ENCODE peak calls at places on chromosomes 5 and 9, in seven cellular contexts. A is H1, U is HCT116, W is K562, D is SK-N-SH, E is GM12878, I is HepG2. K is an unnamed sample.

GRCh38 chr9:120383999-120384924 is 195.7 kb downstream of the CDK5RAP2 start:
- DNase-seq in A (no peak), U (no peak), W (no peak), D (peak; percentile 41), E (no peak), I (peak; percentile 93), K (no peak)

GRCh38 chr5:175671013-175671412 is 13.1 kb downstream of the HRH2 start:
- DNase-seq in A (no peak), U (no peak), W (no peak), D (no peak), E (no peak), I (no peak), K (no peak)

GRCh38 chr9:107190031-107190935 is 92.8 kb upstream of the RAD23B start:
- DNase-seq in A (no peak), U (no peak), W (no peak), D (peak; percentile 28), E (no peak), I (peak; percentile 29), K (no peak)

GRCh38 chr5:81717815-81718214 is 33.1 kb downstream of the SSBP2 start:
- DNase-seq in A (no peak), U (no peak), W (no peak), D (no peak), E (no peak), I (no peak), K (no peak)

GRCh38 chr5:141095263-141095641 is 837 bp downstream of the PCDHB2 start:
- DNase-seq in A (no peak), U (no peak), W (no peak), D (no peak), E (no peak), I (no peak), K (no peak)

GRCh38 chr9:83270116-83270515 is 207.2 kb upstream of the RASEF start:
- DNase-seq in A (no peak), U (no peak), W (no peak), D (no peak), E (no peak), I (peak; percentile 10), K (no peak)

GRCh38 chr5:74651710-74652109 is 11.2 kb upstream of the ENC1 start:
- DNase-seq in A (no peak), U (no peak), W (no peak), D (no peak), E (no peak), I (no peak), K (no peak)

GRCh38 chr5:121873409-121873808 is 21.7 kb downstream of the FTMT start:
- DNase-seq in A (no peak), U (no peak), W (no peak), D (no peak), E (no peak), I (no peak), K (no peak)

GRCh38 chr5:1883120-1883924 is 597 bp upstream of the IRX4 start:
- DNase-seq in A (peak; percentile 81), U (no peak), W (peak; percentile 39), D (peak; percentile 71), E (no peak), I (no peak), K (peak; percentile 94)

GRCh38 chr9:12463641-12464040 is 229.5 kb upstream of the TYRP1 start:
- DNase-seq in A (no peak), U (no peak), W (no peak), D (no peak), E (no peak), I (no peak), K (no peak)

GRCh38 chr5:113520899-113521298 is 7.4 kb downstream of the YTHDC2 start:
- DNase-seq in A (no peak), U (no peak), W (no peak), D (no peak), E (no peak), I (no peak), K (no peak)

DNA sequence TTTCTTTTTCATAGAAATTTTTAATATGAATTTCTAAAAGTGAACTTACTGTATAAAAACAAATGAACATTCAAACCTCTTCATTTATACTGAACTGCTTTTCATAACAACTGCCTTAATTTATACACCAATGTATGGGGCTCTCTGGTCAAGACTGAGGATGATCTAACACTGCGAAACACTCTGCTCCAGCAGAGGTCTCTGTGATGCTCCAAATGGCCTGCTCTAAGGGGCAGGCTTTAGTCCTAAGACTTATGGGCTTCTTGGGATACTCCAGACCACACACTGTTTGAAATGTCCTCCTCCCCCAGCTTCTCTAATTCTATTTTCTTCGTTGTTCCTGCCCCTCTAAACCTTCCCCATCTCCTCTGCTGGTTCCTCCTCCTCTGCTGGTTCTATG is 58.5 kb downstream of the LIFR start:
- DNase-seq in A (no peak), U (peak; percentile 12), W (no peak), D (no peak), E (no peak), I (peak; percentile 27), K (peak; percentile 49)
- TF ChIP-seq JUND in A (no peak), U (no peak), W (no peak), D (no peak), E (no peak), I (no peak), K (no peak)

DNA sequence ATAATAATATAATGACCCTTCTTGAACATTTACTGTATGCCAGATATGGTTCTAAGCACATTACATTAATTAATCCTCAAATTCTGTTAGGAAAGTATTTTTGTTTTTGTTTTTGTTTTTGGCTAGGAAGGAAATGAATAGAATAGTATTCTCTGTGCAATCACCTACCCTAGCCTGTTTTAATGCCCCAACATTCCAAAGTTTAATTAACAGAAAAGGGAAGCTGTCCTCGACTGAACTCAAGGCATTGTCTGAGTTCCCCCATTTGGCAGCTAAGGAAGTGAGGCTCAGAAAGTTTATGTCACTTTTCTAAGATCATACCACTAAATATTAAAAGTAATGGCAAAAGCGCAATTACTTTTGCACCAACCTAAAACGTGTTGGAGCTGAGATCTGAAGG is 59.8 kb downstream of the FGF1 start:
- DNase-seq in A (no peak), U (no peak), W (no peak), D (no peak), E (no peak), I (no peak), K (no peak)
- TF ChIP-seq JUND in A (no peak), U (no peak), W (no peak), D (no peak), E (no peak), I (no peak), K (no peak)

GRCh38 chr5:107594253-107595045 is 76.3 kb downstream of the EFNA5 start:
- DNase-seq in A (no peak), U (no peak), W (no peak), D (no peak), E (no peak), I (no peak), K (no peak)

GRCh38 chr5:107597803-107598202 is 72.9 kb downstream of the EFNA5 start:
- DNase-seq in A (no peak), U (no peak), W (no peak), D (no peak), E (no peak), I (no peak), K (no peak)

GRCh38 chr5:107601076-107601475 is 69.7 kb downstream of the EFNA5 start:
- DNase-seq in A (no peak), U (no peak), W (no peak), D (no peak), E (no peak), I (no peak), K (no peak)

GRCh38 chr5:107602896-107603295 is 67.8 kb downstream of the EFNA5 start:
- DNase-seq in A (no peak), U (no peak), W (no peak), D (no peak), E (no peak), I (no peak), K (no peak)

DNA sequence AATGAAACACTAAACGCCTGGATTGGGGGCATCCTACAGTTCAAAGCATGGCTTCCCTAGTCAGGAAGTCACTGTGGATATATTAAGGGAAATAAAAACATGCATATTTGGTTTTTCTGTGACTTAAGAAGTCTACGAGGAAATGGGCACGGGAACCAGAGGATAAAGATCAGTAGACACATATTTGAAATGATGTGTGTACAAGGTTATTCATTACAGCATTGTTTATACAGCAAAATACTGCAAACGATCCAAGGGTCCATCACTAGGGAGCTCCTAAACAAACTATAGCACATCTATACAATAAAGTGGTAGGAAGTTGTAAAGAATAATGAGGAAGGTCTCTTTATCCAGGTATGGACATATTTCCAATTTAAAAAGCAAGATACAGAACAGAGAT is 71.8 kb downstream of the EFNA5 start:
- DNase-seq in A (no peak), U (no peak), W (no peak), D (no peak), E (no peak), I (peak; percentile 21), K (peak; percentile 61)
- TF ChIP-seq JUND in A (no peak), U (no peak), W (no peak), D (no peak), E (no peak), I (no peak), K (no peak)

GRCh38 chr9:124356745-124357390 is 58.4 kb downstream of the PSMB7 start:
- DNase-seq in A (no peak), U (no peak), W (no peak), D (no peak), E (no peak), I (no peak), K (no peak)
- TF ChIP-seq JUND in A (no peak), U (no peak), W (no peak), D (no peak), E (no peak), I (no peak), K (no peak)

DNA sequence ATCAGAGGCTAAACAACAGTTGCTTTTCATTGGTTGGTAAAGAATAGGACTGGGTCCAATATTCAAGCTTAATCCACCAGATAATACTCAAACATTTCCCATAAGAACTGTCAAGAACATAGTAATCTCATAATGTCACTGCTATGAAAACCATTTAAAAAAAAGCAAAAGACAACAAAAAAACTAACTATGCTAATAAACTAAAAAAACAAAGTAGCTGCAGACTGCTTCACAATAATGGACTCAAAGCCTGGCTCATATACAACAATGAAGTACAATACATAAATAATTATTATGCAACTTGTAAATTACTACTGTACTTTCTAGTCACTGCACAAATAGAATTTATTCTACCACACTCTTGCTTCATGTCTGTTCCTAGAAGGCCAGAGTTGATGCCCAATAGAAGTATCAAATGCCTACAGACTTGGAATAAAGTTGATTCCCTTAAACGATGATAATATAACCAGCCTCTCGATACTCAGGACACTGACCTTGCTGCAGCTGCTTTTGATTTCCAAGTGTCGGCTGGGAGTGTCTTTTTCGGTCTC is 148.7 kb downstream of the MLLT3 start:
- DNase-seq in A (no peak), U (no peak), W (no peak), D (no peak), E (no peak), I (no peak), K (no peak)
- TF ChIP-seq JUND in A (no peak), U (no peak), W (no peak), D (no peak), E (no peak), I (no peak), K (no peak)

DNA sequence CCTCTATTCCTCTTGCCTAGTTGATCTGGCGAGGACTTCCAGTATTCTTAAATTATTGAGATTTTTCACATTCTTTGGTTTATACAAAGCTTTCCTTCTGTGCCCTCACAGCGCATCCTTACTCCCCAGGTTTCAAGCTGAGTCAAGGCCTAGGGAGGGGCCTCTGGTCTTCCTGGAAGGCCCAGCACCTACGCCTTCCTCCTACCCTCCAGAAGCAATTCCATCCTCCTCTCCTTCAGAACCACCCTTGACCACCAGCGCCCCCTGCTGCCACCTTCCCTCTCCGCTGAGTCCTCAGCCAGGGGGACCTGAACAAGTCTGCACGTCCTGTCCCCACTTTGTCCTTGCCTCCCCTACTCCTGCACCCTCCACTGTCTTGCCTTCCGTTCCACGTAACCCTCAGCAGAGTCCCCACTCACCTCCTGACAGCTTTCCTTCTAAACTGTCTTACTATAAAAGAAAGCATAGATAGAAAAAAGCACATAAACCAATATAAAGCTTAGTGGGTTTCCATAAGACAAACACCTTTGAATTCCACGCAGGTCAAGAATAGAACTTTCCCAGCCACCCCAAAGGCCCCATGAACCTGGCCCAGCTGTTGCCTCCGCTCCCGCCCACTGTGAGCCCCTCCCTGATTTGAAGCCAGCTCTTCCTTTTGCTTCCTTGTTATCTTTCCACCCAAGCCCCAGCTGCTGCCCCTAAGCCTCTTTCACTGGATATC is 63.0 kb upstream of the CTSL start:
- DNase-seq in A (peak; percentile 96), U (peak; percentile 51), W (peak; percentile 74), D (peak; percentile 89), E (no peak), I (peak; percentile 41), K (peak; percentile 34)
- TF ChIP-seq JUND in A (peak; percentile 47), U (no peak), W (no peak), D (no peak), E (no peak), I (no peak), K (no peak)

K was measured in T47D.